ENCODE peak calls at places on chromosomes 3 and 15, in nine cellular contexts. R is HuH-7; W is NCI-H2081; M is T-helper 1 cell; Z is activated effector memory CD4-positive, alpha-beta T cell treated with Interleukin-2 at 50 U/mL for 16 hours; T is H4; L is left cardiac atrium; J is T-helper 9 cell; X is LoVo. P is an unnamed sample.

GRCh38 chr3:33061782-33062181 is 35.2 kb downstream of the GLB1 start:
- DNase-seq in R (no peak), W (no peak), M (peak), Z (no peak), T (no peak), L (no peak), J (no peak), X (no peak), P (no peak)

GRCh38 chr3:70889162-70890045 is 577.0 kb upstream of the MDFIC2 start:
- DNase-seq in R (no peak), W (no peak), M (no peak), Z (no peak), T (no peak), L (no peak), J (no peak), X (no peak), P (peak)

GRCh38 chr3:15032650-15033049 is 32.5 kb downstream of the MRPS25 start:
- DNase-seq in R (no peak), W (no peak), M (no peak), Z (no peak), T (no peak), L (no peak), J (no peak), X (no peak), P (no peak)

GRCh38 chr3:123327956-123328850 is 120.7 kb downstream of the ADCY5 start:
- DNase-seq in R (no peak), W (no peak), M (no peak), Z (no peak), T (no peak), L (no peak), J (no peak), X (no peak), P (no peak)

GRCh38 chr3:122435950-122436349 is 20.1 kb upstream of the WDR5B start:
- DNase-seq in R (no peak), W (no peak), M (no peak), Z (no peak), T (no peak), L (no peak), J (no peak), X (no peak), P (no peak)

GRCh38 chr3:57756528-57757401 is 656 bp downstream of the SLMAP start:
- DNase-seq in R (no peak), W (no peak), M (peak), Z (peak), T (no peak), L (peak), J (peak), X (peak), P (peak)

GRCh38 chr15:40878785-40879184 is 4.8 kb upstream of the RHOV start:
- DNase-seq in R (no peak), W (no peak), M (peak), Z (no peak), T (no peak), L (no peak), J (no peak), X (peak), P (no peak)

GRCh38 chr15:89167267-89168176 is 53.9 kb downstream of the RLBP1 start:
- DNase-seq in R (no peak), W (no peak), M (peak), Z (no peak), T (peak), L (no peak), J (no peak), X (peak), P (peak)

GRCh38 chr3:120470870-120471269 is 20.1 kb upstream of the FSTL1 start:
- DNase-seq in R (no peak), W (no peak), M (no peak), Z (no peak), T (no peak), L (peak), J (no peak), X (no peak), P (no peak)

GRCh38 chr3:9808345-9809037 is 1.6 kb upstream of the TTLL3 start:
- DNase-seq in R (peak), W (no peak), M (peak), Z (peak), T (peak), L (no peak), J (peak), X (peak), P (no peak)

GRCh38 chr3:181952221-181952620 is 240.5 kb downstream of the SOX2 start:
- DNase-seq in R (no peak), W (no peak), M (no peak), Z (no peak), T (peak), L (no peak), J (no peak), X (no peak), P (no peak)

GRCh38 chr3:168540726-168541125 is 445.0 kb upstream of the GOLIM4 start:
- DNase-seq in R (no peak), W (no peak), M (no peak), Z (no peak), T (no peak), L (no peak), J (no peak), X (no peak), P (no peak)

GRCh38 chr15:88756521-88756920 is 46.7 kb upstream of the ACAN start:
- DNase-seq in R (no peak), W (no peak), M (no peak), Z (no peak), T (no peak), L (no peak), J (no peak), X (no peak), P (no peak)

GRCh38 chr3:57421336-57421735 is 122.8 kb downstream of the DNAH12 start:
- DNase-seq in R (no peak), W (no peak), M (no peak), Z (no peak), T (no peak), L (no peak), J (no peak), X (no peak), P (no peak)

GRCh38 chr15:31955734-31956133 is 74.6 kb upstream of the CHRNA7 start:
- DNase-seq in R (no peak), W (no peak), M (no peak), Z (no peak), T (no peak), L (no peak), J (no peak), X (no peak), P (no peak)

GRCh38 chr3:60104045-60104444 is 1054.2 kb upstream of the CFAP20DC start:
- DNase-seq in R (no peak), W (no peak), M (no peak), Z (no peak), T (no peak), L (no peak), J (no peak), X (no peak), P (no peak)

GRCh38 chr3:112390783-112391641 is 58.1 kb downstream of the CD200 start:
- DNase-seq in R (no peak), W (no peak), M (peak), Z (no peak), T (peak), L (no peak), J (no peak), X (peak), P (no peak)

GRCh38 chr15:50355612-50355905 is 561 bp upstream of the GABPB1 start:
- DNase-seq in R (no peak), W (no peak), M (no peak), Z (no peak), T (no peak), L (no peak), J (no peak), X (no peak), P (no peak)

GRCh38 chr3:127684871-127685707 is 12.3 kb downstream of the ABTB1 start:
- DNase-seq in R (no peak), W (no peak), M (no peak), Z (no peak), T (no peak), L (no peak), J (no peak), X (no peak), P (no peak)

GRCh38 chr3:172034786-172035685 is 4.3 kb upstream of the FNDC3B start:
- DNase-seq in R (peak), W (no peak), M (peak), Z (no peak), T (peak), L (no peak), J (no peak), X (peak), P (peak)

GRCh38 chr3:117916839-117917238 is 1117.8 kb downstream of the IGSF11 start:
- DNase-seq in R (no peak), W (no peak), M (no peak), Z (no peak), T (no peak), L (no peak), J (no peak), X (no peak), P (no peak)

GRCh38 chr3:50124363-50125226 is 30.5 kb upstream of the SEMA3F start:
- DNase-seq in R (no peak), W (no peak), M (no peak), Z (no peak), T (no peak), L (no peak), J (no peak), X (no peak), P (no peak)

GRCh38 chr15:57256941-57257340 is 119.4 kb upstream of the CGNL1 start:
- DNase-seq in R (no peak), W (no peak), M (no peak), Z (no peak), T (no peak), L (no peak), J (no peak), X (no peak), P (no peak)

GRCh38 chr3:42257007-42257406 is 9.0 kb downstream of the CCK start:
- DNase-seq in R (no peak), W (no peak), M (no peak), Z (no peak), T (no peak), L (no peak), J (no peak), X (no peak), P (no peak)

GRCh38 chr15:45169608-45170480 is 17.9 kb downstream of the SHF start:
- DNase-seq in R (no peak), W (peak), M (no peak), Z (no peak), T (no peak), L (no peak), J (no peak), X (no peak), P (no peak)

GRCh38 chr15:58038426-58039106 is 26.9 kb downstream of the ALDH1A2 start:
- DNase-seq in R (no peak), W (peak), M (no peak), Z (no peak), T (peak), L (no peak), J (no peak), X (peak), P (no peak)

GRCh38 chr3:171459130-171459941 is 869 bp downstream of the TNIK start:
- DNase-seq in R (peak), W (peak), M (peak), Z (peak), T (no peak), L (peak), J (peak), X (peak), P (peak)

GRCh38 chr3:10196389-10197052 is 31.8 kb downstream of the IRAK2 start:
- DNase-seq in R (no peak), W (no peak), M (peak), Z (no peak), T (no peak), L (peak), J (no peak), X (no peak), P (no peak)

GRCh38 chr3:146334151-146334550 is 83.2 kb upstream of the PLSCR4 start:
- DNase-seq in R (no peak), W (no peak), M (no peak), Z (no peak), T (peak), L (peak), J (no peak), X (no peak), P (peak)

GRCh38 chr15:42450434-42450790 is 40.5 kb downstream of the ZNF106 start:
- DNase-seq in R (no peak), W (no peak), M (no peak), Z (no peak), T (no peak), L (no peak), J (no peak), X (no peak), P (no peak)